ENCODE peak calls at places on chromosomes 3 and 15, in seven cellular contexts. Y is transverse colon, Z is heart left ventricle, X is astrocyte, W is endothelial cell of umbilical vein, L is sigmoid colon, I is body of pancreas. C is an unnamed sample.

GRCh38 chr3:124602986-124603627 is 127.1 kb upstream of the UMPS start:
- DNase-seq in Y (no peak), Z (no peak), X (no peak), W (no peak), L (no peak), I (no peak), C (no peak)

GRCh38 chr3:16203671-16204629 is 29.5 kb downstream of the GALNT15 start:
- DNase-seq in Y (no peak), Z (no peak), X (peak; percentile 59), W (no peak), L (no peak), I (no peak), C (no peak)

GRCh38 chr3:39752751-39753150 is 56.7 kb upstream of the MYRIP start:
- DNase-seq in Y (no peak), Z (no peak), X (no peak), W (peak; percentile 38), L (no peak), I (no peak), C (no peak)

GRCh38 chr3:42664443-42664814 is 10.9 kb downstream of the ZBTB47 start:
- DNase-seq in Y (no peak), Z (peak; percentile 12), X (no peak), W (no peak), L (no peak), I (no peak), C (no peak)

GRCh38 chr3:193791041-193792032 is 198.3 kb downstream of the OPA1 start:
- DNase-seq in Y (no peak), Z (no peak), X (no peak), W (no peak), L (no peak), I (peak; percentile 68), C (no peak)

GRCh38 chr3:125129512-125129962 is 73.7 kb upstream of the HEG1 start:
- DNase-seq in Y (peak; percentile 47), Z (peak; percentile 23), X (peak; percentile 99), W (peak; percentile 40), L (peak; percentile 91), I (peak; percentile 36), C (peak; percentile 99)

GRCh38 chr15:78947506-78947905 is 2.7 kb upstream of the CTSH start:
- DNase-seq in Y (no peak), Z (no peak), X (no peak), W (no peak), L (no peak), I (no peak), C (no peak)

GRCh38 chr3:37660782-37661181 is 200.9 kb upstream of the CTDSPL start:
- DNase-seq in Y (no peak), Z (no peak), X (no peak), W (no peak), L (no peak), I (no peak), C (no peak)

GRCh38 chr15:27725733-27726132 is 373.4 kb downstream of the OCA2 start:
- DNase-seq in Y (no peak), Z (no peak), X (no peak), W (no peak), L (no peak), I (no peak), C (no peak)

GRCh38 chr3:187919018-187919417 is 173.8 kb upstream of the BCL6 start:
- DNase-seq in Y (peak; percentile 20), Z (no peak), X (peak; percentile 60), W (no peak), L (no peak), I (no peak), C (no peak)

GRCh38 chr3:17795733-17796132 is 53.3 kb upstream of the TBC1D5 start:
- DNase-seq in Y (no peak), Z (no peak), X (peak; percentile 3), W (peak; percentile 10), L (no peak), I (no peak), C (no peak)

GRCh38 chr3:61591300-61591699 is 29.9 kb downstream of the PTPRG start:
- DNase-seq in Y (no peak), Z (no peak), X (no peak), W (no peak), L (no peak), I (no peak), C (no peak)

GRCh38 chr15:89139613-89140499 is 51.6 kb downstream of the ABHD2 start:
- DNase-seq in Y (no peak), Z (peak; percentile 41), X (no peak), W (no peak), L (no peak), I (peak; percentile 43), C (no peak)

GRCh38 chr15:34223904-34224596 is 766 bp upstream of the EMC4 start:
- DNase-seq in Y (peak; percentile 9), Z (no peak), X (no peak), W (peak; percentile 44), L (no peak), I (no peak), C (peak; percentile 24)

GRCh38 chr3:122306622-122306953 is 18.5 kb upstream of the CSTA start:
- DNase-seq in Y (no peak), Z (no peak), X (no peak), W (no peak), L (no peak), I (no peak), C (no peak)

GRCh38 chr15:91291673-91292072 is 191.6 kb downstream of the SV2B start:
- DNase-seq in Y (no peak), Z (peak; percentile 17), X (no peak), W (no peak), L (no peak), I (no peak), C (no peak)

GRCh38 chr3:31219131-31219843 is 313.4 kb upstream of the STT3B start:
- DNase-seq in Y (no peak), Z (no peak), X (peak; percentile 98), W (no peak), L (no peak), I (no peak), C (no peak)

GRCh38 chr3:165817160-165817709 is 20.0 kb downstream of the BCHE start:
- DNase-seq in Y (no peak), Z (no peak), X (no peak), W (no peak), L (no peak), I (no peak), C (no peak)

GRCh38 chr3:15367059-15367458 is 34.7 kb upstream of the SH3BP5 start:
- DNase-seq in Y (no peak), Z (no peak), X (peak; percentile 44), W (peak; percentile 56), L (no peak), I (no peak), C (peak; percentile 59)

GRCh38 chr3:165800970-165801369 is 36.3 kb downstream of the BCHE start:
- DNase-seq in Y (no peak), Z (no peak), X (peak; percentile 5), W (no peak), L (no peak), I (no peak), C (no peak)

GRCh38 chr15:63626955-63627354 is 29.8 kb downstream of the FBXL22 start:
- DNase-seq in Y (no peak), Z (no peak), X (no peak), W (no peak), L (no peak), I (no peak), C (no peak)

GRCh38 chr3:66021731-66022131 is 17.0 kb downstream of the MAGI1 start:
- DNase-seq in Y (no peak), Z (no peak), X (peak; percentile 41), W (no peak), L (no peak), I (peak; percentile 53), C (no peak)

GRCh38 chr15:70628542-70628941 is 134.8 kb downstream of the UACA start:
- DNase-seq in Y (no peak), Z (no peak), X (no peak), W (no peak), L (no peak), I (no peak), C (no peak)

GRCh38 chr3:41075958-41076357 is 123.3 kb upstream of the CTNNB1 start:
- DNase-seq in Y (no peak), Z (peak; percentile 30), X (no peak), W (no peak), L (peak; percentile 66), I (no peak), C (no peak)

GRCh38 chr15:52652286-52652685 is 26.9 kb downstream of the ATOSA start:
- DNase-seq in Y (no peak), Z (no peak), X (no peak), W (no peak), L (no peak), I (no peak), C (no peak)

GRCh38 chr15:52653451-52653964 is 25.7 kb downstream of the ATOSA start:
- DNase-seq in Y (no peak), Z (no peak), X (peak; percentile 93), W (peak; percentile 91), L (no peak), I (no peak), C (peak; percentile 87)

GRCh38 chr15:52651114-52651513 is 28.1 kb downstream of the ATOSA start:
- DNase-seq in Y (no peak), Z (no peak), X (no peak), W (no peak), L (no peak), I (no peak), C (no peak)

GRCh38 chr15:52651868-52652267 is 27.3 kb downstream of the ATOSA start:
- DNase-seq in Y (peak; percentile 65), Z (peak; percentile 79), X (peak; percentile 96), W (peak; percentile 90), L (peak; percentile 87), I (peak; percentile 62), C (peak; percentile 93)

GRCh38 chr15:52652984-52653383 is 26.2 kb downstream of the ATOSA start:
- DNase-seq in Y (peak; percentile 12), Z (no peak), X (peak; percentile 91), W (no peak), L (no peak), I (no peak), C (peak; percentile 61)
- H3K4me1 ChIP-seq in Y (peaks cover 37% of the 10 kb centered on the region), Z (peaks cover 67% of the 10 kb centered on the region), X (peaks cover 37% of the 10 kb centered on the region), W (peaks cover 29% of the 10 kb centered on the region), L (peaks cover 76% of the 10 kb centered on the region), I (peaks cover 56% of the 10 kb centered on the region), C (peaks cover 98% of the 10 kb centered on the region)

GRCh38 chr3:45991341-45991740 is 4.3 kb downstream of the FYCO1 start:
- DNase-seq in Y (no peak), Z (peak; percentile 17), X (no peak), W (no peak), L (no peak), I (no peak), C (no peak)
- H3K4me1 ChIP-seq in Y (peaks cover 58% of the 10 kb centered on the region), Z (peaks cover 92% of the 10 kb centered on the region), X (peaks cover 51% of the 10 kb centered on the region), W (peaks cover 39% of the 10 kb centered on the region), L (peaks cover 88% of the 10 kb centered on the region), I (peaks cover 84% of the 10 kb centered on the region), C (peaks cover 51% of the 10 kb centered on the region)

GRCh38 chr3:36147934-36148333 is 232.4 kb upstream of the STAC start:
- DNase-seq in Y (no peak), Z (no peak), X (no peak), W (no peak), L (no peak), I (no peak), C (no peak)
- H3K4me1 ChIP-seq in Y (no peaks in the 10 kb centered on the region), Z (no peaks in the 10 kb centered on the region), X (no peaks in the 10 kb centered on the region), W (no peaks in the 10 kb centered on the region), L (no peaks in the 10 kb centered on the region), I (no peaks in the 10 kb centered on the region), C (no peaks in the 10 kb centered on the region)

GRCh38 chr3:56785499-56785898 is 16.2 kb downstream of the ARHGEF3 start:
- DNase-seq in Y (no peak), Z (no peak), X (no peak), W (no peak), L (no peak), I (no peak), C (no peak)
- H3K4me1 ChIP-seq in Y (peaks cover 29% of the 10 kb centered on the region), Z (peaks cover 92% of the 10 kb centered on the region), X (peaks cover 16% of the 10 kb centered on the region), W (peaks cover 21% of the 10 kb centered on the region), L (peaks cover 44% of the 10 kb centered on the region), I (peaks cover 97% of the 10 kb centered on the region), C (peaks cover 15% of the 10 kb centered on the region)

C was measured in adipocyte.